ENCODE peak calls at places on chromosomes 3 and 15, in six cellular contexts. One of them, this sample, is unnamed.

GRCh38 chr3:195805181-195805580 is 6.5 kb downstream of the MUC4 start:
- DNase-seq in SHP77 treated with DMSO at 0.1 percent for 48 hours: no peak
- DNase-seq in cardiac fibroblast: no peak
- DNase-seq in mesothelial cell of epicardium: no peak
- DNase-seq in kidney epithelial cell: no peak
- DNase-seq in fibroblast of mammary gland: no peak
- DNase-seq in this sample: no peak

GRCh38 chr3:39052613-39053012 is 797 bp downstream of the WDR48 start:
- DNase-seq in SHP77 treated with DMSO at 0.1 percent for 48 hours: no peak
- DNase-seq in cardiac fibroblast: peak; percentile 2
- DNase-seq in mesothelial cell of epicardium: no peak
- DNase-seq in kidney epithelial cell: no peak
- DNase-seq in fibroblast of mammary gland: peak; percentile 4
- DNase-seq in this sample: no peak

GRCh38 chr3:99324854-99325253 is 313.5 kb upstream of the COL8A1 start:
- DNase-seq in SHP77 treated with DMSO at 0.1 percent for 48 hours: peak; percentile 67
- DNase-seq in cardiac fibroblast: no peak
- DNase-seq in mesothelial cell of epicardium: no peak
- DNase-seq in kidney epithelial cell: no peak
- DNase-seq in fibroblast of mammary gland: no peak
- DNase-seq in this sample: no peak

GRCh38 chr3:139346771-139347170 is 3.0 kb downstream of the MRPS22 start:
- DNase-seq in SHP77 treated with DMSO at 0.1 percent for 48 hours: no peak
- DNase-seq in cardiac fibroblast: no peak
- DNase-seq in mesothelial cell of epicardium: no peak
- DNase-seq in kidney epithelial cell: no peak
- DNase-seq in fibroblast of mammary gland: no peak
- DNase-seq in this sample: no peak

GRCh38 chr3:8854656-8855055 is 85.2 kb upstream of the OXTR start:
- DNase-seq in SHP77 treated with DMSO at 0.1 percent for 48 hours: no peak
- DNase-seq in cardiac fibroblast: no peak
- DNase-seq in mesothelial cell of epicardium: no peak
- DNase-seq in kidney epithelial cell: no peak
- DNase-seq in fibroblast of mammary gland: peak; percentile 25
- DNase-seq in this sample: no peak

GRCh38 chr3:41202075-41202833 is 2.9 kb downstream of the CTNNB1 start:
- DNase-seq in SHP77 treated with DMSO at 0.1 percent for 48 hours: no peak
- DNase-seq in cardiac fibroblast: no peak
- DNase-seq in mesothelial cell of epicardium: no peak
- DNase-seq in kidney epithelial cell: no peak
- DNase-seq in fibroblast of mammary gland: no peak
- DNase-seq in this sample: no peak

GRCh38 chr3:120203016-120203415 is 82.0 kb downstream of the GPR156 start:
- DNase-seq in SHP77 treated with DMSO at 0.1 percent for 48 hours: no peak
- DNase-seq in cardiac fibroblast: peak; percentile 94
- DNase-seq in mesothelial cell of epicardium: no peak
- DNase-seq in kidney epithelial cell: peak; percentile 25
- DNase-seq in fibroblast of mammary gland: peak; percentile 91
- DNase-seq in this sample: peak; percentile 56

GRCh38 chr3:118882353-118882947 is 152.2 kb downstream of the IGSF11 start:
- DNase-seq in SHP77 treated with DMSO at 0.1 percent for 48 hours: peak; percentile 31
- DNase-seq in cardiac fibroblast: peak; percentile 69
- DNase-seq in mesothelial cell of epicardium: peak; percentile 75
- DNase-seq in kidney epithelial cell: peak; percentile 12
- DNase-seq in fibroblast of mammary gland: peak; percentile 60
- DNase-seq in this sample: peak; percentile 90

GRCh38 chr3:194194051-194194756 is 58.3 kb downstream of the HES1 start:
- DNase-seq in SHP77 treated with DMSO at 0.1 percent for 48 hours: no peak
- DNase-seq in cardiac fibroblast: no peak
- DNase-seq in mesothelial cell of epicardium: no peak
- DNase-seq in kidney epithelial cell: no peak
- DNase-seq in fibroblast of mammary gland: no peak
- DNase-seq in this sample: no peak

GRCh38 chr3:196477678-196478077 is 25.9 kb downstream of the RNF168 start:
- DNase-seq in SHP77 treated with DMSO at 0.1 percent for 48 hours: no peak
- DNase-seq in cardiac fibroblast: no peak
- DNase-seq in mesothelial cell of epicardium: no peak
- DNase-seq in kidney epithelial cell: no peak
- DNase-seq in fibroblast of mammary gland: no peak
- DNase-seq in this sample: no peak

GRCh38 chr15:101027273-101027901 is 108.2 kb downstream of the LRRK1 start:
- DNase-seq in SHP77 treated with DMSO at 0.1 percent for 48 hours: peak; percentile 11
- DNase-seq in cardiac fibroblast: no peak
- DNase-seq in mesothelial cell of epicardium: peak; percentile 36
- DNase-seq in kidney epithelial cell: no peak
- DNase-seq in fibroblast of mammary gland: no peak
- DNase-seq in this sample: no peak

GRCh38 chr15:67916565-67916964 is 76.7 kb upstream of the RNU6-1 start:
- DNase-seq in SHP77 treated with DMSO at 0.1 percent for 48 hours: no peak
- DNase-seq in cardiac fibroblast: no peak
- DNase-seq in mesothelial cell of epicardium: no peak
- DNase-seq in kidney epithelial cell: no peak
- DNase-seq in fibroblast of mammary gland: no peak
- DNase-seq in this sample: no peak

GRCh38 chr3:19202303-19202702 is 54.0 kb downstream of the KCNH8 start:
- DNase-seq in SHP77 treated with DMSO at 0.1 percent for 48 hours: no peak
- DNase-seq in cardiac fibroblast: no peak
- DNase-seq in mesothelial cell of epicardium: no peak
- DNase-seq in kidney epithelial cell: no peak
- DNase-seq in fibroblast of mammary gland: no peak
- DNase-seq in this sample: peak; percentile 94

GRCh38 chr3:157713101-157713500 is 209.9 kb upstream of the VEPH1 start:
- DNase-seq in SHP77 treated with DMSO at 0.1 percent for 48 hours: no peak
- DNase-seq in cardiac fibroblast: no peak
- DNase-seq in mesothelial cell of epicardium: no peak
- DNase-seq in kidney epithelial cell: no peak
- DNase-seq in fibroblast of mammary gland: no peak
- DNase-seq in this sample: no peak

GRCh38 chr15:32822739-32823138 is 104.9 kb downstream of the GREM1 start:
- DNase-seq in SHP77 treated with DMSO at 0.1 percent for 48 hours: no peak
- DNase-seq in cardiac fibroblast: no peak
- DNase-seq in mesothelial cell of epicardium: no peak
- DNase-seq in kidney epithelial cell: no peak
- DNase-seq in fibroblast of mammary gland: no peak
- DNase-seq in this sample: no peak

GRCh38 chr3:163785693-163786092 is 1292.6 kb downstream of the SI start:
- DNase-seq in SHP77 treated with DMSO at 0.1 percent for 48 hours: peak; percentile 47
- DNase-seq in cardiac fibroblast: no peak
- DNase-seq in mesothelial cell of epicardium: no peak
- DNase-seq in kidney epithelial cell: no peak
- DNase-seq in fibroblast of mammary gland: no peak
- DNase-seq in this sample: no peak

GRCh38 chr3:170426240-170426797 is 7.7 kb downstream of the CLDN11 start:
- DNase-seq in SHP77 treated with DMSO at 0.1 percent for 48 hours: no peak
- DNase-seq in cardiac fibroblast: no peak
- DNase-seq in mesothelial cell of epicardium: no peak
- DNase-seq in kidney epithelial cell: no peak
- DNase-seq in fibroblast of mammary gland: no peak
- DNase-seq in this sample: no peak

GRCh38 chr15:49731187-49731828 is 110.5 kb downstream of the DTWD1 start:
- DNase-seq in SHP77 treated with DMSO at 0.1 percent for 48 hours: no peak
- DNase-seq in cardiac fibroblast: peak; percentile 17
- DNase-seq in mesothelial cell of epicardium: no peak
- DNase-seq in kidney epithelial cell: no peak
- DNase-seq in fibroblast of mammary gland: no peak
- DNase-seq in this sample: no peak

GRCh38 chr15:85404922-85405293 is 24.5 kb downstream of the AKAP13 start:
- DNase-seq in SHP77 treated with DMSO at 0.1 percent for 48 hours: no peak
- DNase-seq in cardiac fibroblast: peak; percentile 35
- DNase-seq in mesothelial cell of epicardium: no peak
- DNase-seq in kidney epithelial cell: peak; percentile 34
- DNase-seq in fibroblast of mammary gland: peak; percentile 62
- DNase-seq in this sample: no peak

GRCh38 chr15:51870774-51871173 is 41.3 kb downstream of the TMOD3 start:
- DNase-seq in SHP77 treated with DMSO at 0.1 percent for 48 hours: no peak
- DNase-seq in cardiac fibroblast: no peak
- DNase-seq in mesothelial cell of epicardium: no peak
- DNase-seq in kidney epithelial cell: no peak
- DNase-seq in fibroblast of mammary gland: no peak
- DNase-seq in this sample: no peak

GRCh38 chr3:108001457-108001856 is 89.4 kb downstream of the CD47 start:
- DNase-seq in SHP77 treated with DMSO at 0.1 percent for 48 hours: no peak
- DNase-seq in cardiac fibroblast: peak; percentile 29
- DNase-seq in mesothelial cell of epicardium: no peak
- DNase-seq in kidney epithelial cell: no peak
- DNase-seq in fibroblast of mammary gland: peak; percentile 39
- DNase-seq in this sample: no peak

GRCh38 chr15:70524470-70524869 is 238.9 kb downstream of the UACA start:
- DNase-seq in SHP77 treated with DMSO at 0.1 percent for 48 hours: no peak
- DNase-seq in cardiac fibroblast: no peak
- DNase-seq in mesothelial cell of epicardium: peak; percentile 17
- DNase-seq in kidney epithelial cell: no peak
- DNase-seq in fibroblast of mammary gland: no peak
- DNase-seq in this sample: no peak

GRCh38 chr3:52080830-52081719 is 24.7 kb upstream of the DUSP7 start:
- DNase-seq in SHP77 treated with DMSO at 0.1 percent for 48 hours: no peak
- DNase-seq in cardiac fibroblast: no peak
- DNase-seq in mesothelial cell of epicardium: no peak
- DNase-seq in kidney epithelial cell: no peak
- DNase-seq in fibroblast of mammary gland: no peak
- DNase-seq in this sample: no peak

GRCh38 chr3:10121064-10121463 is 5.6 kb downstream of the BRK1 start:
- DNase-seq in SHP77 treated with DMSO at 0.1 percent for 48 hours: no peak
- DNase-seq in cardiac fibroblast: no peak
- DNase-seq in mesothelial cell of epicardium: no peak
- DNase-seq in kidney epithelial cell: no peak
- DNase-seq in fibroblast of mammary gland: no peak
- DNase-seq in this sample: no peak

GRCh38 chr3:118955914-118956556 is 78.6 kb downstream of the IGSF11 start:
- DNase-seq in SHP77 treated with DMSO at 0.1 percent for 48 hours: no peak
- DNase-seq in cardiac fibroblast: no peak
- DNase-seq in mesothelial cell of epicardium: no peak
- DNase-seq in kidney epithelial cell: no peak
- DNase-seq in fibroblast of mammary gland: no peak
- DNase-seq in this sample: no peak

GRCh38 chr3:116148881-116149530 is 296.3 kb downstream of the LSAMP start:
- DNase-seq in SHP77 treated with DMSO at 0.1 percent for 48 hours: no peak
- DNase-seq in cardiac fibroblast: no peak
- DNase-seq in mesothelial cell of epicardium: no peak
- DNase-seq in kidney epithelial cell: peak; percentile 60
- DNase-seq in fibroblast of mammary gland: no peak
- DNase-seq in this sample: peak; percentile 21

GRCh38 chr15:43519207-43519606 is 1.8 kb downstream of the MAP1A start:
- DNase-seq in SHP77 treated with DMSO at 0.1 percent for 48 hours: no peak
- DNase-seq in cardiac fibroblast: no peak
- DNase-seq in mesothelial cell of epicardium: no peak
- DNase-seq in kidney epithelial cell: no peak
- DNase-seq in fibroblast of mammary gland: no peak
- DNase-seq in this sample: peak; percentile 80

GRCh38 chr3:126117212-126117611 is 33.3 kb upstream of the SLC41A3 start:
- DNase-seq in SHP77 treated with DMSO at 0.1 percent for 48 hours: no peak
- DNase-seq in cardiac fibroblast: no peak
- DNase-seq in mesothelial cell of epicardium: no peak
- DNase-seq in kidney epithelial cell: no peak
- DNase-seq in fibroblast of mammary gland: no peak
- DNase-seq in this sample: no peak

GRCh38 chr15:50881121-50882048 is 27.1 kb upstream of the AP4E1 start:
- DNase-seq in SHP77 treated with DMSO at 0.1 percent for 48 hours: no peak
- DNase-seq in cardiac fibroblast: peak; percentile 24
- DNase-seq in mesothelial cell of epicardium: no peak
- DNase-seq in kidney epithelial cell: no peak
- DNase-seq in fibroblast of mammary gland: no peak
- DNase-seq in this sample: no peak

GRCh38 chr15:98174286-98174685 is 213.8 kb downstream of the ARRDC4 start:
- DNase-seq in SHP77 treated with DMSO at 0.1 percent for 48 hours: no peak
- DNase-seq in cardiac fibroblast: no peak
- DNase-seq in mesothelial cell of epicardium: no peak
- DNase-seq in kidney epithelial cell: no peak
- DNase-seq in fibroblast of mammary gland: no peak
- DNase-seq in this sample: no peak

GRCh38 chr3:107954845-107955244 is 136.0 kb downstream of the CD47 start:
- DNase-seq in SHP77 treated with DMSO at 0.1 percent for 48 hours: no peak
- DNase-seq in cardiac fibroblast: no peak
- DNase-seq in mesothelial cell of epicardium: no peak
- DNase-seq in kidney epithelial cell: no peak
- DNase-seq in fibroblast of mammary gland: no peak
- DNase-seq in this sample: no peak

GRCh38 chr15:39583586-39584265 is 2.8 kb downstream of the THBS1 start:
- DNase-seq in SHP77 treated with DMSO at 0.1 percent for 48 hours: no peak
- DNase-seq in cardiac fibroblast: peak; percentile 84
- DNase-seq in mesothelial cell of epicardium: no peak
- DNase-seq in kidney epithelial cell: no peak
- DNase-seq in fibroblast of mammary gland: peak; percentile 60
- DNase-seq in this sample: no peak

GRCh38 chr15:100890850-100891249 is 11.2 kb downstream of the ALDH1A3 start:
- DNase-seq in SHP77 treated with DMSO at 0.1 percent for 48 hours: no peak
- DNase-seq in cardiac fibroblast: no peak
- DNase-seq in mesothelial cell of epicardium: no peak
- DNase-seq in kidney epithelial cell: no peak
- DNase-seq in fibroblast of mammary gland: no peak
- DNase-seq in this sample: no peak

GRCh38 chr3:111324142-111324541 is 217.9 kb upstream of the CD96 start:
- DNase-seq in SHP77 treated with DMSO at 0.1 percent for 48 hours: no peak
- DNase-seq in cardiac fibroblast: no peak
- DNase-seq in mesothelial cell of epicardium: no peak
- DNase-seq in kidney epithelial cell: no peak
- DNase-seq in fibroblast of mammary gland: no peak
- DNase-seq in this sample: no peak

GRCh38 chr15:78638658-78639314 is 2.2 kb downstream of the CHRNB4 start:
- DNase-seq in SHP77 treated with DMSO at 0.1 percent for 48 hours: peak; percentile 28
- DNase-seq in cardiac fibroblast: peak; percentile 54
- DNase-seq in mesothelial cell of epicardium: peak; percentile 83
- DNase-seq in kidney epithelial cell: peak; percentile 16
- DNase-seq in fibroblast of mammary gland: peak; percentile 38
- DNase-seq in this sample: peak; percentile 14

GRCh38 chr3:14462738-14463137 is 60.3 kb downstream of the SLC6A6 start:
- DNase-seq in SHP77 treated with DMSO at 0.1 percent for 48 hours: no peak
- DNase-seq in cardiac fibroblast: no peak
- DNase-seq in mesothelial cell of epicardium: no peak
- DNase-seq in kidney epithelial cell: no peak
- DNase-seq in fibroblast of mammary gland: no peak
- DNase-seq in this sample: no peak

GRCh38 chr3:142224482-142225072 is 808 bp downstream of the GK5 start:
- DNase-seq in SHP77 treated with DMSO at 0.1 percent for 48 hours: no peak
- DNase-seq in cardiac fibroblast: no peak
- DNase-seq in mesothelial cell of epicardium: no peak
- DNase-seq in kidney epithelial cell: no peak
- DNase-seq in fibroblast of mammary gland: no peak
- DNase-seq in this sample: peak; percentile 17

GRCh38 chr15:75732206-75732808 is 19.7 kb upstream of the CSPG4 start:
- DNase-seq in SHP77 treated with DMSO at 0.1 percent for 48 hours: no peak
- DNase-seq in cardiac fibroblast: no peak
- DNase-seq in mesothelial cell of epicardium: no peak
- DNase-seq in kidney epithelial cell: no peak
- DNase-seq in fibroblast of mammary gland: no peak
- DNase-seq in this sample: no peak